ENCODE peak calls at places on chromosome 19, in seven cellular contexts. K is B cell, N is omental fat pad, J is T-helper 1 cell, Z is stomach, I is fibroblast of mammary gland, S is ACHN. C is an unnamed sample.

GRCh38 chr19:48029431-48029830 is 14.4 kb downstream of the CABP5 start:
- DNase-seq in K (no peak), N (no peak), J (no peak), Z (no peak), I (no peak), S (no peak), C (no peak)

GRCh38 chr19:35373492-35373891 is 2.6 kb downstream of the GPR42 start:
- DNase-seq in K (no peak), N (no peak), J (no peak), Z (no peak), I (no peak), S (no peak), C (no peak)

GRCh38 chr19:39110263-39110967 is 15.2 kb upstream of the PAK4 start:
- DNase-seq in K (peak), N (no peak), J (peak), Z (peak), I (peak), S (peak), C (peak)

GRCh38 chr19:19040417-19040816 is 7.0 kb downstream of the ARMC6 start:
- DNase-seq in K (no peak), N (no peak), J (no peak), Z (peak), I (peak), S (no peak), C (no peak)

GRCh38 chr19:45815501-45816216 is 551 bp upstream of the RSPH6A start:
- DNase-seq in K (no peak), N (no peak), J (no peak), Z (no peak), I (no peak), S (no peak), C (no peak)

GRCh38 chr19:17390665-17391370 is 3.2 kb downstream of the CCDC194 start:
- DNase-seq in K (peak), N (peak), J (peak), Z (peak), I (peak), S (peak), C (peak)

GRCh38 chr19:38952395-38953165 is 21.8 kb downstream of the MRPS12 start:
- DNase-seq in K (peak), N (no peak), J (no peak), Z (peak), I (no peak), S (peak), C (no peak)

GRCh38 chr19:2624537-2625091 is 77.9 kb downstream of the GNG7 start:
- DNase-seq in K (peak), N (no peak), J (no peak), Z (peak), I (no peak), S (no peak), C (peak)

GRCh38 chr19:58434217-58434616 is 5.7 kb downstream of the ZNF132 start:
- DNase-seq in K (no peak), N (no peak), J (no peak), Z (no peak), I (peak), S (peak), C (no peak)

GRCh38 chr19:40217027-40217810 is 965 bp downstream of the TTC9B start:
- DNase-seq in K (no peak), N (no peak), J (no peak), Z (peak), I (no peak), S (no peak), C (no peak)

GRCh38 chr19:44764975-44765948 is 12.4 kb upstream of the CBLC start:
- DNase-seq in K (no peak), N (no peak), J (no peak), Z (no peak), I (peak), S (no peak), C (no peak)

GRCh38 chr19:46426506-46427162 is 2.1 kb downstream of the PNMA8C start:
- DNase-seq in K (no peak), N (no peak), J (no peak), Z (peak), I (peak), S (peak), C (no peak)

GRCh38 chr19:49533551-49534488 is 6.0 kb downstream of the RCN3 start:
- DNase-seq in K (peak), N (peak), J (peak), Z (peak), I (peak), S (peak), C (peak)

GRCh38 chr19:30696514-30696913 is 324.3 kb downstream of the ZNF536 start:
- DNase-seq in K (no peak), N (no peak), J (no peak), Z (no peak), I (no peak), S (no peak), C (no peak)

C was measured in A172.